ENCODE peak calls at places on chromosomes 6 and 20, in nine cellular contexts. G is breast epithelium, H is GM23338, W is suprapubic skin, O is GM12892, R is transverse colon, E is stomach, F is HL-60, N is HCT116. D is an unnamed sample.

GRCh38 chr6:125953502-125953875 is 3.1 kb upstream of the HINT3 start:
- DNase-seq in G (no peak), H (peak; percentile 76), W (no peak), O (no peak), R (peak; percentile 72), E (peak; percentile 78), F (no peak), N (no peak), D (no peak)

GRCh38 chr6:41546866-41547798 is 951 bp downstream of the FOXP4 start:
- DNase-seq in G (peak; percentile 27), H (peak; percentile 76), W (no peak), O (peak; percentile 45), R (peak; percentile 42), E (peak; percentile 48), F (peak; percentile 36), N (no peak), D (no peak)

GRCh38 chr6:161166176-161166575 is 107.7 kb downstream of the AGPAT4 start:
- DNase-seq in G (no peak), H (no peak), W (no peak), O (no peak), R (no peak), E (no peak), F (no peak), N (no peak), D (no peak)

GRCh38 chr6:82687855-82688254 is 324.2 kb downstream of the TPBG start:
- DNase-seq in G (no peak), H (peak; percentile 46), W (no peak), O (no peak), R (no peak), E (no peak), F (no peak), N (no peak), D (no peak)

GRCh38 chr20:63521602-63522001 is 1.0 kb downstream of the PPDPF start:
- DNase-seq in G (no peak), H (peak; percentile 59), W (no peak), O (no peak), R (no peak), E (no peak), F (no peak), N (no peak), D (no peak)

GRCh38 chr6:57247603-57248002 is 25.5 kb upstream of the RAB23 start:
- DNase-seq in G (no peak), H (no peak), W (no peak), O (no peak), R (no peak), E (no peak), F (no peak), N (no peak), D (no peak)

GRCh38 chr20:17849901-17850673 is 118.5 kb downstream of the SNX5 start:
- DNase-seq in G (no peak), H (no peak), W (peak; percentile 89), O (no peak), R (peak; percentile 51), E (peak; percentile 72), F (no peak), N (peak; percentile 90), D (no peak)

GRCh38 chr6:125507987-125508655 is 206.4 kb upstream of the HDDC2 start:
- DNase-seq in G (no peak), H (no peak), W (no peak), O (no peak), R (peak; percentile 12), E (no peak), F (no peak), N (no peak), D (no peak)

GRCh38 chr6:117346142-117346930 is 79.4 kb downstream of the ROS1 start:
- DNase-seq in G (no peak), H (peak; percentile 64), W (no peak), O (no peak), R (no peak), E (no peak), F (no peak), N (no peak), D (no peak)

GRCh38 chr6:169427856-169428255 is 174.2 kb upstream of the THBS2 start:
- DNase-seq in G (no peak), H (peak; percentile 30), W (no peak), O (no peak), R (no peak), E (no peak), F (no peak), N (no peak), D (no peak)

DNA sequence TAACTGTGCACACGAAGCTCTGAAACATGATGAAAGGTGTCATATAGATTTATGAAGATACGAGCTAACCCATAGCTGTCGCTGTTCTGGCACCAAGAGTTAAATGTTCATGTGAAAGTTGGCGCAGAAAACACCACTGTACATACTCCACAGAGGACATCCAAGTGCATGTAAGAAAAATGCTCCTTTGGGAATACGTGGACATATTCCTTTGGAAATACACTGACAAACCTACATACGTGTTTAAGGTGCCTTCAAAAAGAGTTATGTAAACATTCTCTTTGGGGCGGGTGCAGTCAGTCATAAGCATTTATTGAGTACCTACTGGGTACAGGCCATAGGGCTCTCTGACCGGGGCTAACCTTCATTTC is 723 bp upstream of the ARID1B start:
- DNase-seq in G (no peak), H (no peak), W (no peak), O (no peak), R (no peak), E (no peak), F (peak; percentile 40), N (no peak), D (peak; percentile 20)
- TF ChIP-seq POLR2AphosphoS5 in G (peak; percentile 23), H (peak; percentile 3), W (peak; percentile 28), O (peak; percentile 51), R (peak; percentile 22), E (no peak), F (no peak), N (no peak), D (peak; percentile 32)

DNA sequence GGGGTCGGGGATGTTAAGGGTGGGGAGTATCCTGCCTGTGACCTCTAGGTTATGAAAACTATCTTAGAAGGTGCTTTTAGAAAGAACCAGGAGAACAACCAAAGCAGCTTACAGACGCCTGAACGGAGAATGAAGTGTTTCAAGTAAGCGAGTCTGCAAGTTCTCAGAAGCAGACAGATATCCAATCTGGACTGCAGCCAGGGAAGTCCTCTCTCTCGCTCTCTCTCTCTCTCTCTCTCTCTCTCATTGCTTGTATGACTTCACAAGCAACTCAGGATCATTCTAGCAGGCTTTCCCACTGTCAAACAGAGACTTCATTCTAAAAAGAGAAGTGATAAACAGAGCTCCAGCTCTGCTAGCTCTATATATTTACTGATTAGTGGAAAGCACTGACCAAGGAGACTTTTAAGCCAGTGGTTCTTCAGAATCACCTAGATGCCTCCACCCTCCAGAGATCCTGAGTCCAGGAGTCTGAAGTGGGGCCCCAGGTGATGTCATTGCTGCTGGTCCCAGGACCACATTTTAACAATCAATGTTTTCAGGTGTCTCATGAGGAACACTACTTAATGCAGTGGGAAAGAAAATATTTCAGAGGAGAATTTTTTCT is 6.0 kb downstream of the TCF21 start:
- DNase-seq in G (no peak), H (no peak), W (no peak), O (no peak), R (no peak), E (no peak), F (no peak), N (no peak), D (no peak)
- TF ChIP-seq POLR2AphosphoS5 in G (no peak), H (no peak), W (no peak), O (no peak), R (peak; percentile 53), E (peak; percentile 50), F (no peak), N (no peak), D (no peak)

GRCh38 chr20:23257848-23258746 is 92.5 kb upstream of the NXT1 start:
- DNase-seq in G (no peak), H (no peak), W (no peak), O (no peak), R (no peak), E (no peak), F (peak; percentile 43), N (no peak), D (no peak)

GRCh38 chr20:23255658-23256385 is 94.8 kb upstream of the NXT1 start:
- DNase-seq in G (no peak), H (no peak), W (no peak), O (no peak), R (no peak), E (no peak), F (no peak), N (no peak), D (no peak)

GRCh38 chr20:23258747-23259121 is 91.9 kb upstream of the NXT1 start:
- DNase-seq in G (no peak), H (no peak), W (no peak), O (no peak), R (no peak), E (no peak), F (no peak), N (no peak), D (no peak)

GRCh38 chr20:23255106-23255505 is 95.5 kb upstream of the NXT1 start:
- DNase-seq in G (no peak), H (no peak), W (no peak), O (no peak), R (no peak), E (no peak), F (no peak), N (no peak), D (no peak)

DNA sequence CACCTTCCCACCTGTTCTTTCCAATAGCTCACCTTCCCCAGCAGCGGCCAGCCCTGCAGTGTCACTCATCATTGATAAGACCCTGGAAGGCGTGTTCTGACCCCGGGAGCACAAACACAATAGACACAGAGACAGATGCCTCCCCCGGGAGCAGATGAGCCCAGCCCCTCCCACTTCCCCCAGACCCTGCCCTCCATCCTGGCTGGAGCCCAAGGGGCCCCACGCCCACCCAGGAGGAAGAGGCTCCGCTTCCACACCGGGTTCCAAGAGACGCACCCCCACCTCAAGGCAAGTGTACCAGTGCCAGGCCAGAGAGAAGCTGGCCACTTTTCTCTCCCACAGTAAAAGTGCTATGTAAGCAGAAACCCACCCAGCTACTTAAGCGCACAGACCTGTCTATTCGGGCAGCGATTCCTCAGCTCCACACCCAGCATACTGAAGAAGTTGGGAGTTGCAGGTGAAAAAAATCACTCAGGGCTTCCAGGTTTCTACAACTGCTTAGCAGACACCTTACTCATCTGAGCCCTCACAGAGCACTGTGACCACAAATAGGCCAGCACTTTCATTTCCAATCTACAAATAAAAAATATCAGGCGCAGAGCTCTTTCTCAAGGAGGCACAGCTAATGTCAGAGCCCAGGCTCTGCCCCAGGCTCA is 93.4 kb upstream of the NXT1 start:
- DNase-seq in G (no peak), H (no peak), W (no peak), O (no peak), R (no peak), E (no peak), F (no peak), N (no peak), D (no peak)
- TF ChIP-seq POLR2AphosphoS5 in G (no peak), H (no peak), W (no peak), O (no peak), R (no peak), E (no peak), F (no peak), N (no peak), D (no peak)

DNA sequence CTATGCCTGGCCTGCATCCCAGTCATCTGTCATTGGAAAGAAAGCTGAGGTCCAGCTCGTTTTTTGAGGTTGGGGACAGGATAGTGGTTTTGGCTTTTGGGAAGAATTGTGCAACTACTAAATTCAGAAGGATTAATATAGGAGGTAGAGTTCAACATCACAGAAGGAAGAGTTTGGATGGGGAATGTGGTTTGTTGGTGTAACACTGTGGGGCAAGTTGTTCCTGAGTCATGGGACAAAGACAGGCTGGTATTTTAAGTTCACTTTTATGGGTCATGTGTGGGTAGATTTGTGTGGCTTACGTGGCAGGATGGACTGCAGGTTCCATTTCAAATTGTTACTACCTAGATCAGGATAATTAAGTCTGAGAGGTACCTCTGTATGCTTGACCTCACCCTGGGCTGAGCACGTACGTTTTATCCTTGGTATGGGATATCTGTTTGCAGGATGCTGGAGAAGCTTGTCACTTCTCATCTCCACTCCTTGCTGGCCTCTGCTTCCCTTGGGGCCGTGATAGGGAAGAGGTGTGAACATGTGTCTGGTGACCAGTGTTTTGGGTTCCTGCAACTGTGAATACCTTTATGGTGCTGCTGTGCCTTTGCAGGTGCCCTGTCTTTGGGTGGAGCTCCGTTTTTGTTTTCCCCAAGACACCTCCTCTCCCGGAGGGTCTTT is 177.6 kb downstream of the JARID2 start:
- DNase-seq in G (no peak), H (no peak), W (no peak), O (no peak), R (no peak), E (no peak), F (no peak), N (no peak), D (no peak)
- TF ChIP-seq POLR2AphosphoS5 in G (no peak), H (peak; percentile 25), W (no peak), O (no peak), R (no peak), E (no peak), F (no peak), N (no peak), D (no peak)

D was measured in prostate gland.